ENCODE peak calls at places on chromosomes 6 and 20, in ten cellular contexts. E, T, V, U, H, P, Z, C, W and J are unnamed samples.

GRCh38 chr6:159890802-159891201 is at the start of gene MAS1:
- DNase-seq in C (no peak), Z (no peak), E (no peak), T (no peak), P (no peak), H (no peak), W (no peak), V (no peak), U (no peak), J (no peak)

GRCh38 chr20:45354423-45355208 is 6.4 kb upstream of the SDC4 start:
- DNase-seq in C (no peak), H (no peak), E (no peak), P (no peak), W (no peak), Z (no peak), V (no peak), U (peak), T (no peak), J (no peak)

GRCh38 chr6:148577687-148578488 is 168.9 kb upstream of the UST start:
- DNase-seq in T (peak), V (peak), Z (peak), E (peak), U (peak), C (peak), W (peak), H (peak), P (peak), J (peak)

GRCh38 chr6:44527961-44528644 is 140.6 kb downstream of the CDC5L start:
- DNase-seq in P (no peak), V (no peak), C (no peak), T (no peak), U (no peak), H (no peak), Z (no peak), W (no peak), E (no peak), J (no peak)

GRCh38 chr6:33433001-33433559 is 13.2 kb downstream of the SYNGAP1 start:
- DNase-seq in U (no peak), E (no peak), H (no peak), W (no peak), V (no peak), P (no peak), C (no peak), T (no peak), Z (peak), J (no peak)

GRCh38 chr6:109073344-109074235 is 21.1 kb downstream of the SESN1 start:
- DNase-seq in E (peak), V (no peak), W (peak), Z (peak), T (no peak), C (peak), U (peak), P (no peak), H (no peak), J (peak)

GRCh38 chr6:89818977-89819335 is 638 bp downstream of the MDN1 start:
- DNase-seq in P (no peak), E (peak), H (no peak), Z (peak), T (no peak), U (peak), V (no peak), W (no peak), C (peak), J (peak)

GRCh38 chr6:159169557-159170332 is 545 bp downstream of the FNDC1 start:
- DNase-seq in H (no peak), P (no peak), Z (peak), E (peak), W (no peak), V (peak), T (no peak), C (no peak), U (peak), J (peak)

GRCh38 chr6:111503660-111504059 is 20.6 kb upstream of the REV3L start:
- DNase-seq in Z (no peak), V (no peak), U (peak), H (no peak), P (no peak), C (no peak), T (no peak), E (no peak), W (no peak), J (no peak)

GRCh38 chr6:76792394-76792793 is 670.9 kb downstream of the HTR1B start:
- DNase-seq in Z (no peak), U (peak), P (no peak), E (no peak), T (no peak), C (no peak), V (no peak), H (no peak), W (no peak), J (no peak)

GRCh38 chr6:75516757-75517156 is 23.2 kb upstream of the FILIP1 start:
- DNase-seq in H (no peak), P (no peak), C (no peak), U (no peak), V (no peak), T (no peak), E (no peak), W (no peak), Z (no peak), J (no peak)

GRCh38 chr6:1792989-1793388 is 183.3 kb downstream of the FOXC1 start:
- DNase-seq in E (peak), T (no peak), Z (peak), H (no peak), W (no peak), C (peak), U (peak), V (no peak), P (no peak), J (no peak)

GRCh38 chr6:43325876-43326275 is 17.2 kb upstream of the CRIP3 start:
- DNase-seq in E (no peak), U (no peak), C (no peak), P (no peak), H (no peak), T (no peak), Z (no peak), V (no peak), W (no peak), J (no peak)

DNA sequence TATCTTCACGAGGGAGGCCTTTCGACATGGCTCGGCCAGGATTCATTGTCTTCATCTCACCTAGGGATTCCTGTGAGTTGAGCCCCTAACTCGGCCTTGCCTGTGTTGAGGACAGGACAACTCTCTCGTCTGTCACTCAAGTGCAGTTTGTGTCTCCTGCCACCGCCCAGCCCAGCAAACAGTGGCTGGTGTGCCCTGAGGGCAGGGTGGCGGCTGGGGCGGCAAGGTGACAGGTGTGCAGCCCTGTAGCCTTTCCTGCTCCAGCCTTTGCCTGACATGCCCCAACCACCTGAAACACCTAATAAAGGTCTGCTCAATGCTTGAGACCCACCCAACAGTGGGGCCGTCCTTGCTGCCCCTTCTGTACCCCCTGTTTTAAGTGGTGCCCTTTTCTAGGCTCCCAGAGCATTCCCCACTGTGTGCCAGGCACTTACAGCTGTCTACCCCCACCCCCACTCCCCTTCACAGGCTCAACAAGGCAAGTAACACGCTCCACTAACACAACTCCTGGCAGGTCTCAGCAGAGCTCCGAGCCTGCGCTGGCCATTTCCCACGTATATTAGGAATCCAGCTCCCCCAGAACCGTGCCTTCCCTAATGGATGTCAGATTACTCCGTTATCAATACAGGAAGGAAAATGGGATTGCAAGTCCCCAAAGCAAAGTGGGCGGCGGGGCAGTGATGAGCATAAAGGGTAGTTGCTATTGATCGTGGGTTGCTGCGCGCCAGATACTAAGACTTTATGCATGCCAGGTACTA is 17.7 kb downstream of the GFRA4 start:
- DNase-seq in V (no peak), W (no peak), P (no peak), T (no peak), U (no peak), H (no peak), C (no peak), E (no peak), Z (no peak), J (no peak)
- TF ChIP-seq CTCF in V (no peak), W (no peak), P (no peak), T (no peak), U (no peak), H (no peak), C (no peak), E (no peak), Z (no peak), J (no peak)

GRCh38 chr20:21353236-21353635 is 44.1 kb downstream of the NKX2-4 start:
- DNase-seq in T (no peak), W (no peak), V (no peak), P (no peak), Z (no peak), E (no peak), H (no peak), C (no peak), U (peak), J (no peak)

GRCh38 chr20:21355981-21356380 is 41.3 kb downstream of the NKX2-4 start:
- DNase-seq in T (no peak), C (no peak), Z (no peak), E (no peak), H (no peak), W (no peak), V (no peak), P (no peak), U (no peak), J (no peak)

GRCh38 chr20:21357851-21358250 is 39.5 kb downstream of the NKX2-4 start:
- DNase-seq in H (no peak), C (no peak), T (no peak), W (no peak), P (no peak), U (peak), Z (peak), E (peak), V (no peak), J (no peak)

GRCh38 chr20:21352703-21353102 is 44.6 kb downstream of the NKX2-4 start:
- DNase-seq in V (no peak), W (no peak), U (peak), Z (no peak), T (no peak), P (no peak), C (no peak), E (peak), H (no peak), J (no peak)
- H3K27ac ChIP-seq in V (no peak), W (no peak), U (no peak), Z (no peak), T (no peak), P (no peak), C (no peak), E (no peak), H (no peak), J (no peak)

GRCh38 chr20:9516658-9516987 is 2.2 kb downstream of the LAMP5 start:
- DNase-seq in W (no peak), T (no peak), E (no peak), H (no peak), C (no peak), U (no peak), P (no peak), V (no peak), Z (peak), J (peak)

GRCh38 chr20:9515211-9515580 is 806 bp downstream of the LAMP5 start:
- DNase-seq in H (no peak), P (no peak), T (no peak), Z (no peak), V (no peak), E (no peak), U (no peak), C (no peak), W (no peak), J (no peak)

GRCh38 chr20:9515761-9516657 is 1.6 kb downstream of the LAMP5 start:
- DNase-seq in W (peak), T (no peak), Z (peak), E (no peak), C (no peak), V (peak), P (peak), U (no peak), H (no peak), J (no peak)

GRCh38 chr20:9514072-9514460 is 324 bp upstream of the LAMP5 start:
- DNase-seq in H (no peak), C (no peak), W (no peak), Z (peak), V (no peak), E (no peak), T (no peak), U (no peak), P (no peak), J (no peak)

GRCh38 chr20:9514461-9515210 is at the start of gene LAMP5:
- DNase-seq in W (no peak), H (no peak), E (peak), U (peak), T (no peak), C (no peak), P (no peak), Z (peak), V (peak), J (no peak)
- H3K4me3 ChIP-seq in W (peak), H (no peak), E (no peak), U (no peak), T (no peak), C (no peak), P (peak), Z (peak), V (no peak), J (no peak)

GRCh38 chr6:133240511-133241087 is 558 bp upstream of the EYA4 start:
- DNase-seq in U (peak), T (no peak), W (peak), Z (peak), E (peak), C (no peak), P (peak), H (no peak), V (peak), J (no peak)
- TF ChIP-seq CTCF in U (peak), T (no peak), W (peak), Z (peak), E (no peak), C (no peak), P (peak), H (no peak), V (no peak), J (no peak)

GRCh38 chr6:151661509-151661908 is 146.0 kb upstream of the ESR1 start:
- DNase-seq in C (no peak), H (no peak), W (no peak), E (no peak), T (no peak), U (no peak), P (no peak), Z (no peak), V (no peak), J (no peak)
- H3K27ac ChIP-seq in C (no peak), H (no peak), W (no peak), E (no peak), T (no peak), U (no peak), P (no peak), Z (no peak), V (no peak), J (no peak)

DNA sequence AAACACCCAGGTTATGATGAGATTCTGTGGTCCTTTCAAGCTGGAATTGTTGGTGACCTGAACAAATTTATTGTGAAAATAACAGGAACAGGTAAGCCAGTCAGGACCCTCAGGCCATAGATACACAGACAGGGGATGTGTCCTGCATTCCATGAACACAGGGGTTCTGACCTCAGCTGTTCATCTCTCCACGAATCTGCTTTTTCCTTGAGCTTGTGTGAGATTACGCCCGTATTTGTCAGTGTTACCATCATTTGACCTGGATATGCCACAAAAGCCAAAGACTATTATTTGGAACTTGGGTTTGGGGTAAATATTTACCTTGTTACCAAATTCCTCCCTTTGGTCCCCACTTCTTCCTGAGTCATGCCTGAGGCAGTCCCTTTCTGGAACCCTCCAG is 288.9 kb downstream of the PREX1 start:
- DNase-seq in V (no peak), E (no peak), P (no peak), U (no peak), Z (no peak), H (no peak), T (no peak), C (no peak), W (no peak), J (no peak)
- H3K4me3 ChIP-seq in V (no peak), E (no peak), P (no peak), U (no peak), Z (no peak), H (no peak), T (no peak), C (no peak), W (no peak), J (no peak)

DNA sequence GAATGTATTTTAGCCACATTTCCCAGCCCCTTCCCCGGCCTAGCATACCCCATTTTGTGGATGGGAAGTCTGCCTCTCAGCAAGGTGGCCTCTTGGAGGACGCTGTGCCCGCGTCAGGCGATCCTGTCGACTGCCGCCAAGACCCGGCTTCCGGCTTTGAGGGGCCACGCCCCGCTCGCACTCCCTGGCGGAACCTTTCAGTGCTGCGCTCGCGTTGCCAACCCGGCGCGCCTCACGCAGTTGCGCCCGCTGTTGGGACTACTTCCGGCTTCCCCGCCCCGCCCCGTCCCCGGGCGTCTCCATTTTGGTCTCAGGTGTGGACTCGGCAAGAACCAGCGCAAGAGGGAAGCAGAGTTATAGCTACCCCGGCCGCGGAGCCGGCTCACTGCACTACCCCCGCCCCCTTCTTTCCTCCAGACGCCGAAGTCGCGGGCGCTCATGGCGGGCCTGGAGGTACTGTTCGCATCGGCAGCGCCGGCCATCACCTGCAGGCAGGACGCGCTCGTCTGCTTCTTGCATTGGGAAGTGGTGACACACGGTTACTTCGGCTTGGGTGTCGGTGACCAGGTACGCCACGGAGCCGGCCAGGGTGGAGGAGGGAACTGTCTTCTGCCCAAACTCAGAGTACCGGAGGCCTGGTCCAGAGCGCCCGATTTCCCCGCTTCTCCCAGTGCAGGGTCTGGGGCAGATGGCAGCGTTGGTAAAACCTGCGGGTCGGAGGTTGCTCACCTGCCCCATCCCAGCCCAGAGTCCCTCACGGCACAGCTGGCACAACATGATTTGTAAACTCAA is at the start of gene PSMF1:
- DNase-seq in U (peak), V (peak), E (peak), P (peak), Z (peak), C (peak), T (peak), H (peak), W (peak), J (peak)
- TF ChIP-seq CTCF in U (no peak), V (no peak), E (no peak), P (peak), Z (no peak), C (no peak), T (peak), H (peak), W (peak), J (no peak)

DNA sequence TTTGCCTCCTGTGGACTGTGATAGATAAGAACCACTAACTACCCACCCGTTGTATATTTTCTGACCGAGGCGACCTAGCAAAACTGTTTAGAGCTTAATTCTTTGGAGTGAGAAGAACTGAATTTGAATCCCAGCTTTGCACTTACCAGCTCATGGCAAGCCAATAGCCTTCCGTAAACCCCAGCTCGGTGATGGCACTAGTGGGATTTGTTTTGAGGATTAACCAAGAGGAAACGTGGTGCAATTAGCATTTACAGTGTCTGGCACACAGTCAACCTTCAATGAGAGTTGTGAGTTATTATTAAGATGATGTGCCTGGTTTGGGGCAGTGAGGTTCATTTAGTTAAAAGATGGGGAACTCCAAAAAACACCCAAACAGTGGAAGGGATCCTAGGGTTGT is 12.3 kb upstream of the DSP start:
- DNase-seq in T (no peak), U (no peak), P (no peak), Z (no peak), E (peak), C (no peak), W (no peak), H (no peak), V (no peak), J (no peak)
- H3K27ac ChIP-seq in T (no peak), U (no peak), P (no peak), Z (no peak), E (no peak), C (no peak), W (no peak), H (no peak), V (no peak), J (no peak)